ENCODE peak calls at places on chromosomes 11 and 22, in ten cellular contexts. O, M, Q, B, D, A, C, E, N and Z are unnamed samples.

GRCh38 chr22:46522743-46523300 is 14.6 kb downstream of the CELSR1 start:
- DNase-seq in O (no peak), M (no peak), Q (no peak), B (no peak), D (no peak), A (no peak), C (peak), E (no peak), N (no peak), Z (no peak)

GRCh38 chr11:104694259-104695070 is 203.8 kb downstream of the CASP12 start:
- DNase-seq in O (peak), M (no peak), Q (no peak), B (no peak), D (no peak), A (peak), C (no peak), E (no peak), N (no peak), Z (no peak)

GRCh38 chr22:29202231-29203192 is 3.2 kb upstream of the EMID1 start:
- DNase-seq in O (no peak), M (no peak), Q (peak), B (peak), D (peak), A (peak), C (peak), E (peak), N (peak), Z (no peak)

GRCh38 chr22:48309115-48309705 is 1518.5 kb downstream of the BRD1 start:
- DNase-seq in O (no peak), M (no peak), Q (no peak), B (no peak), D (no peak), A (no peak), C (no peak), E (no peak), N (no peak), Z (no peak)

GRCh38 chr11:19995131-19995530 is 165.1 kb downstream of the DBX1 start:
- DNase-seq in O (peak), M (peak), Q (no peak), B (no peak), D (no peak), A (peak), C (no peak), E (no peak), N (no peak), Z (no peak)

GRCh38 chr11:109422755-109423113 is 744 bp downstream of the C11orf87 start:
- DNase-seq in O (no peak), M (peak), Q (no peak), B (no peak), D (no peak), A (no peak), C (no peak), E (no peak), N (no peak), Z (no peak)

GRCh38 chr11:6333112-6333511 is 12.8 kb upstream of the CAVIN3 start:
- DNase-seq in O (no peak), M (peak), Q (no peak), B (no peak), D (no peak), A (no peak), C (peak), E (no peak), N (no peak), Z (no peak)

GRCh38 chr11:122656073-122656630 is 630 bp downstream of the UBASH3B start:
- DNase-seq in O (no peak), M (peak), Q (peak), B (peak), D (peak), A (peak), C (no peak), E (peak), N (peak), Z (peak)

GRCh38 chr22:36580846-36581245 is 51.9 kb upstream of the EIF3D start:
- DNase-seq in O (no peak), M (no peak), Q (no peak), B (no peak), D (no peak), A (no peak), C (no peak), E (no peak), N (no peak), Z (no peak)

GRCh38 chr11:134993691-134994243 is 581.7 kb upstream of the B3GAT1 start:
- DNase-seq in O (no peak), M (no peak), Q (no peak), B (no peak), D (no peak), A (no peak), C (no peak), E (no peak), N (no peak), Z (no peak)

GRCh38 chr22:30733081-30733680 is 38.5 kb downstream of the OSBP2 start:
- DNase-seq in O (no peak), M (no peak), Q (no peak), B (no peak), D (no peak), A (peak), C (no peak), E (no peak), N (no peak), Z (no peak)

GRCh38 chr22:40818192-40818746 is 877 bp downstream of the SLC25A17 start:
- DNase-seq in O (no peak), M (no peak), Q (no peak), B (no peak), D (no peak), A (no peak), C (no peak), E (peak), N (no peak), Z (no peak)

GRCh38 chr22:19179472-19180048 is 1.0 kb upstream of the SLC25A1 start:
- DNase-seq in O (peak), M (peak), Q (peak), B (peak), D (peak), A (peak), C (peak), E (peak), N (peak), Z (peak)